ENCODE peak calls at places on chromosomes 6 and 20, in six cellular contexts. F, B, K, D, T and A are unnamed samples. For H3K4me1, the result is how much of the 10 kb centered on the place peaks cover.

GRCh38 chr20:1177680-1178079 is 7.1 kb downstream of the TMEM74B start:
- DNase-seq in K (no peak), D (peak), B (peak), F (no peak), T (no peak), A (peak)

GRCh38 chr20:46070215-46070910 is 19.4 kb downstream of the NCOA5 start:
- DNase-seq in F (no peak), K (no peak), D (no peak), B (no peak), T (no peak), A (no peak)

GRCh38 chr6:32460528-32460927 is 20.8 kb downstream of the HLA-DRA start:
- DNase-seq in B (no peak), D (no peak), K (no peak), T (no peak), F (no peak), A (no peak)

GRCh38 chr6:73248192-73248898 is 14.7 kb downstream of the KHDC1 start:
- DNase-seq in D (no peak), B (no peak), F (no peak), T (no peak), K (no peak), A (no peak)

GRCh38 chr6:124947821-124948451 is 14.3 kb upstream of the RNF217 start:
- DNase-seq in D (no peak), B (no peak), T (no peak), K (no peak), F (no peak), A (no peak)

GRCh38 chr6:144160452-144160851 is 10.1 kb downstream of the STX11 start:
- DNase-seq in K (no peak), F (no peak), D (no peak), B (no peak), T (no peak), A (no peak)

GRCh38 chr6:100512203-100512862 is 47.6 kb upstream of the SIM1 start:
- DNase-seq in B (no peak), T (no peak), D (peak), K (no peak), F (no peak), A (no peak)

GRCh38 chr6:30889921-30890645 is 5.8 kb downstream of the DDR1 start:
- DNase-seq in K (no peak), T (no peak), D (no peak), F (no peak), B (no peak), A (no peak)

GRCh38 chr20:44720617-44720993 is 5.4 kb downstream of the CCN5 start:
- DNase-seq in K (peak), D (peak), T (no peak), F (no peak), B (peak), A (no peak)

GRCh38 chr6:29561618-29562181 is 2.2 kb upstream of the UBD start:
- DNase-seq in B (no peak), F (no peak), D (no peak), T (no peak), K (no peak), A (no peak)

GRCh38 chr6:100460650-100461204 is 4.0 kb downstream of the SIM1 start:
- DNase-seq in B (no peak), T (no peak), K (no peak), D (no peak), F (no peak), A (no peak)

GRCh38 chr6:22247916-22248482 is 48.8 kb downstream of the PRL start:
- DNase-seq in F (no peak), T (no peak), B (no peak), D (no peak), K (no peak), A (no peak)

GRCh38 chr6:1611322-1611571 is 1.5 kb downstream of the FOXC1 start:
- DNase-seq in F (no peak), D (peak), T (peak), B (peak), K (no peak), A (no peak)

GRCh38 chr20:9392892-9393857 is 121.2 kb upstream of the LAMP5 start:
- DNase-seq in F (peak), D (peak), K (peak), T (peak), B (peak), A (peak)

GRCh38 chr6:156391379-156391777 is 385.8 kb upstream of the ARID1B start:
- DNase-seq in K (no peak), F (no peak), D (no peak), B (no peak), T (no peak), A (no peak)

GRCh38 chr6:141483561-141484061 is 649.1 kb upstream of the GJE1 start:
- DNase-seq in D (no peak), B (no peak), K (no peak), T (peak), F (peak), A (no peak)

GRCh38 chr20:61980647-61981583 is 84.8 kb downstream of the TAF4 start:
- DNase-seq in K (no peak), B (peak), F (peak), D (no peak), T (peak), A (no peak)

GRCh38 chr20:58481541-58482021 is 33.6 kb downstream of the APCDD1L start:
- DNase-seq in K (no peak), B (peak), D (peak), T (no peak), F (peak), A (peak)

GRCh38 chr20:23142162-23143050 is 56.3 kb upstream of the CD93 start:
- DNase-seq in B (no peak), K (no peak), D (no peak), T (no peak), F (no peak), A (no peak)

GRCh38 chr6:90286884-90287488 is 9.7 kb downstream of the BACH2 start:
- DNase-seq in B (peak), T (peak), K (peak), F (no peak), D (peak), A (peak)

GRCh38 chr6:155340464-155341129 is 26.3 kb upstream of the TFB1M start:
- DNase-seq in K (no peak), T (no peak), F (no peak), D (no peak), B (no peak), A (peak)

GRCh38 chr20:37346526-37347346 is 796 bp downstream of the SRC start:
- DNase-seq in B (no peak), T (no peak), D (no peak), K (no peak), F (no peak), A (no peak)

GRCh38 chr20:38970302-38970701 is 8.2 kb downstream of the DHX35 start:
- DNase-seq in D (no peak), F (no peak), K (no peak), B (no peak), T (no peak), A (no peak)

GRCh38 chr6:108227290-108227689 is 33.5 kb downstream of the SNX3 start:
- DNase-seq in D (no peak), B (no peak), K (no peak), F (no peak), T (no peak), A (no peak)

GRCh38 chr6:162373192-162373591 is 354.4 kb downstream of the PRKN start:
- DNase-seq in F (no peak), K (no peak), T (no peak), D (no peak), B (no peak), A (no peak)

GRCh38 chr6:27019651-27020552 is 227.6 kb upstream of the PRSS16 start:
- DNase-seq in B (peak), K (peak), D (no peak), F (peak), T (peak), A (peak)

GRCh38 chr6:14881399-14881798 is 364.5 kb upstream of the JARID2 start:
- DNase-seq in B (peak), T (no peak), K (no peak), D (no peak), F (peak), A (no peak)

GRCh38 chr6:82612475-82612874 is 248.9 kb downstream of the TPBG start:
- DNase-seq in B (no peak), D (peak), T (no peak), K (no peak), F (no peak), A (no peak)

DNA sequence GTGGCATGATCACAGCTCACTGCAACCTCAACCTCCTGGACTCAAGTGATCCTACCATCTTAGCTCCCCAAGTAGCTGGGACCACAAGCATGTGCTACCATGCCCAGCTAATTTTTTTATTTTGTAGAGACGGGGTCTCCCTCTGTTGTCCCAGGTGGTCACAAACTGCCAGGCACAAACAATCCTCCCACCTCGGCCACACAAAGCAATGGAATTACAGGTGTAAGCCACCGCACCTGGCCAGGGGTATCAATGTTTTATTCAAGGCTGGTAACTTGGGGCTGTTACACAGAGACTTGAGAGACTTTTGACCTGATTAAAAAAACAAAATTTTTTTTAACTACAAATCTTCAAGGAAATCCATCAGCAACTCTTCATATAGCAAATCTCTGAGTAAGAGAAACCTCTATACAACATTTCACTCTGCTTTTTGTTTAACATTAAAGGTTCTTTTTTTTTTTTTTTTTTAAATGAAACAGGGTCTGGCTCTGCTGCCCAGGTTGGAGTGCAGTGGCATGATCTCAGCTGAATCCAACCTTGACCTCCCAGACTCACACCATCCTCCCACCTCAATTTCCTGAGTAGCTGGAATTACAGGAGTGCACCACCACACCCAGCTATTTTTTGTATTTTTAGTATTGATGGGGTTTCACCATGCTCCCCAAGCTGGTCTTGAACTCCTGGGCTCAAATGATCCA is 5.9 kb downstream of the EIF2S2 start:
- DNase-seq in T (no peak), B (no peak), F (no peak), K (no peak), D (no peak), A (no peak)
- H3K4me1 ChIP-seq in T (half or more), B (under half), F (half or more), K (under half), D (under half), A (under half)

GRCh38 chr6:41558033-41558807 is 12.0 kb downstream of the FOXP4 start:
- DNase-seq in D (no peak), T (peak), B (no peak), K (no peak), F (no peak), A (no peak)

GRCh38 chr6:41560440-41561192 is 14.4 kb downstream of the FOXP4 start:
- DNase-seq in K (no peak), D (peak), F (peak), T (peak), B (no peak), A (no peak)

GRCh38 chr6:41561386-41561785 is 15.2 kb downstream of the FOXP4 start:
- DNase-seq in T (peak), F (no peak), D (no peak), B (no peak), K (no peak), A (no peak)

GRCh38 chr6:41561931-41562632 is 15.9 kb downstream of the FOXP4 start:
- DNase-seq in T (no peak), K (no peak), F (no peak), B (no peak), D (peak), A (no peak)

DNA sequence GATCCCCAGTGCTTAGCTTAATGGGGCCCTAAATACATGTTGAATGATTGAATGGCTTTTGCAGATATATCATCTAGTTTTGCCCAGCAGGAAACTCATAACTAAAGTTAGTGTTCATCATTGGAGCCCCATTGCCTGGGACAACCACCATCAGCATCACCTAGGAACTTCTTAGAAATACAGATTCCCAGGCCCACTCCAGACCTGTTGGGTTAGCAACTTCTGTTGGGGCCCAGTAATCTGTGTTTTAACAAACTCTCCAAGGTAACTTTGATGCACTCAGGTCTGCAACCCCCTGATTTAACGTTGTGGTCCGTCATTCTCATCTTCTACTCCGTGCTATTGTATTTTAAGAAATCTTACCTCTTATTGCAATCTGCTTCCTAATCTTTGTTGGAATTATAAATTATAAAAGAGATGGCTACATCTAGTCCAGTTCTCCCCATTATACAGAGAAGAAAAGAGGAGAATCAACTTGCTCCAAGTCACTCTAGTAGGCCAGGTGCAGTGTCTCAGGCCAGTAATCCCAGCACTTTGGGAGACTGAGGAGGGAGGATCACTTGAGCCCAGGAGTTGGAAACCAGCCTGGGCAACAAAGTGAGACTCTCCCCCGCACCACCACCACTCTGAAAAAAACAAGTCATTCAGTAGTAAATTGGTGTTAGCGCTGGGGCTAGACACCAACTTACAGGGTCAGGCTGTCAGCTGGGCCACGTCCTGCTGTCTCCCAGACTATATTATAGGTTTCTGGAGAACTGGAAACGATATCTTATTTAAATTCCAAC is 13.7 kb downstream of the FOXP4 start:
- DNase-seq in F (no peak), T (no peak), K (peak), B (no peak), D (no peak), A (no peak)
- H3K4me1 ChIP-seq in F (under half), T (half or more), K (half or more), B (under half), D (under half), A (under half)

GRCh38 chr20:53829086-53829703 is 235.6 kb upstream of the ZNF217 start:
- DNase-seq in T (peak), K (no peak), F (no peak), D (no peak), B (peak), A (no peak)

GRCh38 chr20:53831812-53832211 is 238.2 kb upstream of the ZNF217 start:
- DNase-seq in D (no peak), B (no peak), T (no peak), K (no peak), F (no peak), A (no peak)

GRCh38 chr20:53829706-53830521 is 236.3 kb upstream of the ZNF217 start:
- DNase-seq in F (no peak), K (peak), T (peak), D (no peak), B (peak), A (no peak)

GRCh38 chr20:53832499-53832898 is 237.9 kb downstream of the BCAS1 start:
- DNase-seq in D (no peak), K (no peak), F (no peak), T (no peak), B (no peak), A (no peak)

DNA sequence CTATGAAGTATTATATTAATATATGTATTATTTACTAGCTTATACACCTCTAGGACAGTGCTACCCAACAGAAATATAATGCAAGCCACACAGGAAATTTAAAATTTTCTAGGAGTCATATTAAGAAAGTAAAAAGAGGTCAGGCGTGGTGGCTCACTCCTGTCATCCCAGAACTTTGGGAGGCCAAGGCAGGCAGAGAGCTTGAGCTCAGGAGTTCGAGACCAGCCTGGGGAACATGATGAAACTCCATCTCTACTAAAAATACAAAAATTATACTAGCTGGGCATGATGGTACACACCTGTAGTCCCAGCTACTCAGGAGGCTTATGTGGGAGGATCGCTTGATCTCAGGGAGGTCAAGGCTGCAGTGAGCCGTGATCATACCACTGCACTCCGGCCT is 237.6 kb upstream of the ZNF217 start:
- DNase-seq in B (no peak), K (no peak), T (no peak), F (no peak), D (no peak), A (no peak)
- H3K4me1 ChIP-seq in B (half or more), K (under half), T (under half), F (under half), D (under half), A (under half)

GRCh38 chr6:24710519-24711303 is 8.2 kb downstream of the C6orf62 start:
- DNase-seq in B (no peak), K (no peak), D (no peak), F (no peak), T (no peak), A (no peak)
- H3K4me1 ChIP-seq in B (under half), K (under half), D (under half), F (half or more), T (half or more), A (under half)

GRCh38 chr6:44222486-44222986 is 859 bp upstream of the SLC29A1 start:
- DNase-seq in K (no peak), B (no peak), D (no peak), T (no peak), F (no peak), A (no peak)

GRCh38 chr6:44223471-44224153 is at the start of gene SLC29A1:
- DNase-seq in T (peak), K (peak), F (peak), B (peak), D (peak), A (no peak)

GRCh38 chr6:44221961-44222335 is 1.4 kb upstream of the SLC29A1 start:
- DNase-seq in B (no peak), F (no peak), D (no peak), T (no peak), K (no peak), A (no peak)

GRCh38 chr6:44224154-44224977 is 971 bp downstream of the SLC29A1 start:
- DNase-seq in B (no peak), K (no peak), F (no peak), D (peak), T (no peak), A (no peak)

GRCh38 chr6:44222987-44223470 is 366 bp upstream of the SLC29A1 start:
- DNase-seq in T (no peak), K (peak), D (no peak), B (no peak), F (no peak), A (no peak)
- H3K4me1 ChIP-seq in T (half or more), K (under half), D (under half), B (under half), F (half or more), A (under half)